ENCODE peak calls at places on chromosomes 4 and X, in seven cellular contexts. F is H1, I is HCT116, J is SK-N-SH, V is K562, S is HepG2, P is GM12878. Z is an unnamed sample.

GRCh38 chr4:26964512-26964911 is 103.9 kb downstream of the STIM2 start:
- DNase-seq in V (no peak), J (no peak), I (no peak), P (no peak), S (no peak), F (no peak), Z (no peak)

GRCh38 chrX:105323951-105324350 is 103.5 kb upstream of the TEX13A start:
- DNase-seq in S (no peak), P (no peak), V (no peak), I (no peak), F (no peak), J (no peak), Z (no peak)

GRCh38 chrX:44244008-44244407 is 99.5 kb downstream of the EFHC2 start:
- DNase-seq in P (no peak), S (no peak), F (no peak), I (peak), V (peak), J (peak), Z (no peak)

GRCh38 chr4:124851741-124852140 is 139.2 kb upstream of the ANKRD50 start:
- DNase-seq in S (no peak), V (no peak), J (no peak), P (no peak), F (no peak), I (no peak), Z (peak)

GRCh38 chr4:6992728-6993655 is 50.2 kb upstream of the TADA2B start:
- DNase-seq in P (no peak), J (peak), I (no peak), S (no peak), F (no peak), V (no peak), Z (no peak)

GRCh38 chr4:59381591-59381990 is 1818.5 kb upstream of the ADGRL3 start:
- DNase-seq in I (no peak), S (no peak), J (no peak), P (no peak), F (no peak), V (no peak), Z (no peak)

GRCh38 chrX:25869761-25870160 is 268.4 kb upstream of the MAGEB18 start:
- DNase-seq in V (no peak), I (no peak), S (no peak), F (no peak), J (no peak), P (no peak), Z (no peak)

GRCh38 chr4:93710101-93710846 is 118.3 kb upstream of the ATOH1 start:
- DNase-seq in P (peak), J (peak), F (no peak), V (no peak), S (peak), I (peak), Z (peak)

GRCh38 chr4:32499176-32499575 is 1779.0 kb downstream of the PCDH7 start:
- DNase-seq in V (no peak), S (no peak), P (no peak), I (no peak), J (no peak), F (no peak), Z (no peak)

GRCh38 chr4:133683967-133684366 is 517.6 kb downstream of the PABPC4L start:
- DNase-seq in P (no peak), V (no peak), F (no peak), I (no peak), S (no peak), J (no peak), Z (no peak)

GRCh38 chrX:23634181-23634580 is 33.1 kb upstream of the PRDX4 start:
- DNase-seq in V (no peak), S (no peak), F (no peak), P (no peak), I (no peak), J (peak), Z (peak)

GRCh38 chr4:87425711-87426110 is 3.3 kb downstream of the NUDT9 start:
- DNase-seq in J (no peak), V (no peak), I (no peak), S (no peak), F (no peak), P (no peak), Z (no peak)

GRCh38 chr4:1775731-1776500 is 17.2 kb upstream of the FGFR3 start:
- DNase-seq in F (no peak), I (no peak), P (no peak), V (no peak), S (peak), J (peak), Z (peak)

GRCh38 chr4:183906736-183907651 is 1.9 kb downstream of the STOX2 start:
- DNase-seq in F (no peak), J (peak), I (no peak), P (no peak), V (no peak), S (no peak), Z (no peak)

GRCh38 chr4:160319221-160319867 is 1216.5 kb downstream of the RAPGEF2 start:
- DNase-seq in J (no peak), V (peak), S (no peak), F (no peak), I (peak), P (no peak), Z (peak)

GRCh38 chr4:6337331-6337935 is 67.8 kb downstream of the WFS1 start:
- DNase-seq in V (no peak), J (no peak), F (no peak), I (peak), P (no peak), S (peak), Z (no peak)

GRCh38 chr4:163164591-163164990 is 2.1 kb downstream of the NAF1 start:
- DNase-seq in S (no peak), V (peak), I (no peak), F (no peak), J (no peak), P (no peak), Z (no peak)

GRCh38 chrX:43349363-43349762 is 306.7 kb upstream of the MAOA start:
- DNase-seq in S (peak), I (peak), P (peak), F (no peak), V (peak), J (peak), Z (no peak)

GRCh38 chrX:27966955-27967354 is 14.3 kb downstream of the DCAF8L1 start:
- DNase-seq in I (no peak), F (no peak), V (no peak), S (no peak), P (no peak), J (no peak), Z (no peak)

GRCh38 chrX:8668797-8669196 is 63.1 kb downstream of the ANOS1 start:
- DNase-seq in J (no peak), F (no peak), S (no peak), V (peak), P (no peak), I (no peak), Z (no peak)

GRCh38 chr4:101475246-101475645 is 127.9 kb upstream of the PPP3CA start:
- DNase-seq in J (no peak), I (no peak), V (no peak), P (no peak), S (no peak), F (no peak), Z (no peak)

GRCh38 chr4:89158884-89159503 is 47.7 kb downstream of the TIGD2 start:
- DNase-seq in P (no peak), J (peak), S (peak), F (no peak), V (peak), I (peak), Z (peak)

GRCh38 chrX:17403231-17403691 is 28.3 kb downstream of the NHS start:
- DNase-seq in P (no peak), F (no peak), I (no peak), J (no peak), V (no peak), S (no peak), Z (no peak)

GRCh38 chr4:105613326-105613725 is 60.9 kb downstream of the ARHGEF38 start:
- DNase-seq in V (no peak), S (no peak), P (no peak), F (no peak), J (no peak), I (no peak), Z (no peak)

GRCh38 chr4:184936071-184936470 is 82.2 kb upstream of the HELT start:
- DNase-seq in F (no peak), V (no peak), S (no peak), I (no peak), J (no peak), P (no peak), Z (no peak)

GRCh38 chrX:85244411-85245210 is 820 bp downstream of the ZNF711 start:
- DNase-seq in I (no peak), S (no peak), P (no peak), F (no peak), V (peak), J (peak), Z (peak)

GRCh38 chr4:186330368-186330767 is 64.4 kb downstream of the F11 start:
- DNase-seq in S (no peak), F (no peak), I (no peak), J (no peak), P (no peak), V (no peak), Z (no peak)

GRCh38 chrX:28552322-28552721 is 34.9 kb upstream of the IL1RAPL1 start:
- DNase-seq in J (no peak), P (no peak), S (no peak), V (no peak), I (no peak), F (no peak), Z (no peak)

DNA sequence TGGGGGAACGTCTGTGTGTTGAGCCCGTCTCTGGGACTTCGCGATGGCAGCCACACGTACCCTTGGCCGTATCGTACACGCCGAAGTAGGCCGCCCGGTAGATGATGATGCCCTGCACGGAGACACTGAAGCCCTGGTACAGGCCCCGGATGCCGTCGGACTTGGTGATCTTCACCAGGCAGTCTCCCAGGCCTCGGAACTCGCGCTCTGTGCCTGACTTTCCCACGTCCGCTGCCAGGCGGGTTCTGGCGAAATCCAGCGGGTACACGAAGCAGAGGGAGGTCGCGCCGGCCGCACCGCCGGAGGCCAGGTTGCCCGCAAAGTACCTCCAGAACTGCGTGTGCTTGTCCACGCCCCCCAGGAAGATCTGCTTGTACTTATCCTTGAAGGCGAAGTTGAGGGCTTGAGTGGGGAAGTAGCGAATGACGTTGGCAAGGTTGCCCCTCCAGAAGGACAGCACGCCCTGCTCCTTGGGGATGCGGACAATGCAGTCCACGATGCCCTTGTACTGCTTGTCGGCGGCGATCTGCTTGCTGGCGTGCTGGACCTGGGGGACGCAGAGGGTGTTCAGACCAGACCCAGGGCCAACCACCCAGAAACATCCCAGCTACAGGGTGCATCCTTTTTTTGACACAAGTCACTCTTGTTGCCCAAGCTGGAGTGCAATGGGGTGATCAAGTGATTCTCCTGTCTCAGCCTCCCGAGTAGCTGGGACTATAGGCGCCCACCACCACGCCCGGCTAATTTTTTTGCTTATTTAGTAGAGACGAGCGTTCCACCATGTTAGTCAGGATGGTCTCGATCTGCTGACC is 2.5 kb downstream of the SLC25A6 start:
- DNase-seq in J (no peak), F (no peak), I (no peak), V (no peak), S (no peak), P (no peak), Z (no peak)
- TF ChIP-seq JUND in J (no peak), F (no peak), I (no peak), V (no peak), S (no peak), P (no peak), Z (no peak)

GRCh38 chr4:110490109-110490508 is 14.2 kb downstream of the ENPEP start:
- DNase-seq in P (no peak), I (no peak), J (no peak), S (no peak), V (no peak), F (no peak), Z (no peak)
- TF ChIP-seq JUND in P (no peak), I (no peak), J (no peak), S (no peak), V (no peak), F (no peak), Z (no peak)

DNA sequence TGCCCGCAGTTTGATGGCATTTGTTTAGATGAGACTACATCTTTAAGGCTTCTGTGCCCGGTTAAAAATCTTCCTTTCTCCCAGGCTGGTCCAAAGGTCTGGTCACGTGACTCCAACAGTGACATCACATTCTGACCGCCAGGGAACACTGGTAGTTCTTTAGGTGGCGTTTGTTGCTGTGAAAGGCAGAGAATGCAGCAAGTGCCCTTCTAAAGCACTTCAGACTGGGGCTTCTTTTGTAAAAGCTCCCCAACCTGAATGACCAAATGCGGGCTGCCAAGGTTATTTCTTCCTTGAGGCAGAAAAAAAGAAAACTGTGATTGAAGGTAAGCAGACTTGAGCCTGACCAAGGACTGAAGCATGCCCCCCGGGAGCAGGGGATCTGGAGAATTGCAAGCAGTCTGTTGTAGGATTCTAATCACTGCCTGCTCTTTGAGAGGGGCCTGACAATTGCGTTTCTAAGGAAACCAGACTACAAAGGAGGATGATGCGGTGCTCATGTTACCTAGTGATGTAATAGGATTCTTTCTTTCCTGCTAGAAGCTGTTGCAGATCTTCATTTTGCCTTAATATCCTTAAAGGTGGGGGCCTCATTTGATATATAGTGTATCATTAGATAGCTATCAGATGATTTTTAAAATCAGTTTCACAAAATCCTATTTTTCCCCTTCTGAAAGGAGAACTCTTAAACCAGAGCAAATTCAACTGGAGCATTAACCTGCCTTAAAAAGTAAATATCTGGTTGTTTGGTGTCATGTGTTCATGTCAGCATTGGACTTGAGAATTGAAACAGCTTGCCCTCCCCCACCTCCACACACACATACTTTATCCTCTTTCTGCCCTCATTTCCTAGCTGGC is 133.1 kb downstream of the AKAP4 start:
- DNase-seq in V (no peak), F (peak), J (peak), P (no peak), S (peak), I (no peak), Z (peak)
- TF ChIP-seq JUND in V (no peak), F (no peak), J (no peak), P (no peak), S (no peak), I (no peak), Z (no peak)

DNA sequence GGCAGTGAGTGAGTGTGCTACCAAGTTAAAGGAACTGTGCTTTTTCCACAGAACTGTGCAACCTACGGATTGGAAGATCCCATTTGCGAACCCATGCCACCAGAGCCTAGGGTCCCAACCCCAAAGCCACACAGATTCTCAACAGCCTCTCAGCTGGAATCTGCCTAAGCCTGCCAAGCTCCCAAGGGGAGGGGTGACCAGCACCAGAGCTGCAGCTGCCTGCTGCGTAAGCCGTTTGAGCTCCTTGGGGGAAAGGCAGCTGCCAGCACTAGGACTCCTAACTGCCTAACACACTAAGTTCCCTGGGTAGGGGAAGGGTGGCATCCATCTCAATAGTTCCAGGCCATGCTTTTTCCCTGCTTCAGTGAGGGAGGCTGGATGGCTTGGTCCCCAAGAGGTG is 738.1 kb upstream of the PRKX start:
- DNase-seq in J (no peak), P (no peak), V (no peak), I (no peak), F (no peak), S (no peak), Z (no peak)
- TF ChIP-seq JUND in J (no peak), P (no peak), V (no peak), I (no peak), F (no peak), S (no peak), Z (no peak)

DNA sequence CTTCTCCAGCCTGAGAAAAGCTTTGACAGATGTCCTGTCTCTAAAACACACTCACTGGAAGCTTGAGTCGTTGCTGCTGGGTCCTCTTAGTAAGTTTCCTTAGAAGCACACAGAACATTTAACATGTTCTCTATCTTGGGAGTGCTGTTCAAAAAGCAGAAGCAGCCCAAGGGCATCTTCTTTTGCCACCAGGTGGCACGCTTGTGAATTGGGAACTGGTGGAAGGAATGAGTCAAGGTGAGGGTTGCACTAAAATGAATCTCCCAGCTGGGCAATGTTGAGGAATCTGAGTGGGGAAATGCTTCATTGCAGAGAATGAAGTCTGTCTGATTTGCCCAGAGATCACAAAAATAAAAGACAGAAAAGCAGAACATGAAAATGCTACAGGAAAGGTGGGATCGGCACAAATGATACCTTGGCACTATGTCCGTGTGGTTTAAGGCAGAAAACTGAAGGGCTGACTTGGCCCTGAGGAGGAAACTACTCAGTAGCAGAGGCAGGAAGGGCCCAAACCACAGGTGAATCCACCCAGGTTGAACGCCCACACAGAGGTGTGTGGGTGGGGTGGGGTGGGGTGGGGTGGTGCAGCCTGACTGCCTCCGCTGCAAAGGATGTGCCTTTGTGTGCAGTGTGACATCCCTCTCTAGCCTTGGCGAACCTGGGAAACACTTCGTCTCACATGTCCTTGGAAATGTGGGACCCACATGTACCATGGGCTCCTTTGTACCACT is 26.0 kb downstream of the KIT start:
- DNase-seq in J (no peak), V (peak), I (peak), F (no peak), S (peak), P (no peak), Z (peak)
- TF ChIP-seq JUND in J (no peak), V (no peak), I (no peak), F (no peak), S (no peak), P (no peak), Z (no peak)

DNA sequence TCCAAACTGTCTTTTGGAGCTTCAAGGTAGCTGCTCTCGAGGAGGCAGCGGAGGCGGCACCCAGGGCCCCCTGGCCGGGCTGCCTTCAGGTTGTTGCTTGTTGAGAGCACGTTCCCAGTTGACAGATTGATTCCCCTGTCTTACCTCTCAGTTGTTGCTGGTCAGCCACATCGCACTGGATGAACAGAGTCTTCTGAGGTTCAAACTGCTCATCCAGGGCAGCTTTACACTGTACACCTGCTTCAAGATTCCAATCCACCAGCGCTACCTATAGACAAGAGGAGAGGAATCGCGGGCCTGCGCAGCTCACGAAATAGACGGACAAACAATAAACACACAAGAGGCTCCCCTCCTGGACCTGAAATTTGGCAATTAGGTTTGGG is 497 bp downstream of the HPGD start:
- DNase-seq in V (peak), J (peak), S (no peak), P (no peak), F (no peak), I (no peak), Z (peak)
- TF ChIP-seq JUND in V (no peak), J (no peak), S (no peak), P (no peak), F (no peak), I (no peak), Z (no peak)

DNA sequence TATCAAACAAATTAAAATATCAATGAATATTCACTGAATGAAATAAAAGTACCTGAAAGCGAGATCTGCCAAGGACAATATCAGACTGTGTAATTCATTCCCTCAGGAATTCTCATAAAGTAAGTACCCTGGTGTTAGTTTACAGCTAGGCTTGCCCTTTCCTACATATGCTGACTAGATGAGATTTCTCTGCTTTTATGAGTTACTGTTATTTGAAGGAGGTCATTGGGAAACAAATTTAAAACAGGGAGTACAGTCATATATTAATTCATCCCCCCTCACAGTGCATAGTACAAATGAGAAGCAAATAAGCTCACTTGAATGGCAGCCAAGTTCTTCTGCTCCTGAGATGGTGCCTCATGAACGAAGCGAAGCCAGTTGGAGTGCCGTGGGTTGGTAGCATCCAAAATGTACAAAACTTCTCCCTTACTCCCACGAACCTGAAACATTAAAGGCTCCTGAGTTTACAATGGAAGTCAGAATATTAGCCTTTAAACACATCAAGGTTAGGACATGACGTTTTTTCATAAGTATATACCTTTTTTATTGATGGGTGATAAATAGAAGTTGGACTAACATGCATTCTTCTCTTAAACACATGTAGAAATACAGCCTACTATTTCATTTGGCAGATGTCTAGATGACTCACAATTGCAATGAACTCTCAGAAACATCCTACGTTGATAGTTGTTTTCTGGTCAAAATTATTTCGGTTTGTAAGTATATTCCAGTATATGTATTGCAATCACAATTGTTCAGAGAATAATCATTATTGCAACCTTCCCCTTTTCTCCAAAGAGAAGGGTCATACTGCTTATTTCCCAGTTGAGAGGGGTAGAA is 69.2 kb downstream of the PRDM5 start:
- DNase-seq in F (no peak), V (no peak), P (no peak), S (no peak), I (no peak), J (no peak), Z (no peak)
- TF ChIP-seq JUND in F (no peak), V (no peak), P (no peak), S (no peak), I (no peak), J (no peak), Z (no peak)

GRCh38 chrX:118976599-118977340 is 2.4 kb downstream of the LONRF3 start:
- DNase-seq in P (no peak), I (no peak), F (no peak), J (peak), S (no peak), V (peak), Z (peak)
- TF ChIP-seq JUND in P (no peak), I (no peak), F (no peak), J (no peak), S (no peak), V (no peak), Z (no peak)